ENCODE peak calls at places on chromosomes 16 and 17, in seven cellular contexts. L is GM23248, T is IMR-90, H is H1, C is GM12878, M is HCT116, I is mammary epithelial cell. B is an unnamed sample.

GRCh38 chr17:77332981-77333685 is 192.4 kb downstream of the SEC14L1 start:
- DNase-seq in L (peak), T (peak), H (no peak), C (no peak), M (no peak), I (peak), B (peak)

GRCh38 chr16:57235128-57236092 is 9.6 kb upstream of the ARL2BP start:
- DNase-seq in L (peak), T (peak), H (no peak), C (no peak), M (no peak), I (no peak), B (no peak)

GRCh38 chr16:66661210-66661560 is 35.4 kb downstream of the CMTM4 start:
- DNase-seq in L (no peak), T (no peak), H (no peak), C (no peak), M (no peak), I (no peak), B (no peak)

GRCh38 chr16:30532285-30533145 is 2.1 kb downstream of the ZNF747 start:
- DNase-seq in L (no peak), T (no peak), H (no peak), C (no peak), M (no peak), I (no peak), B (no peak)

GRCh38 chr16:48948911-48949310 is 332.7 kb downstream of the CBLN1 start:
- DNase-seq in L (no peak), T (no peak), H (no peak), C (no peak), M (no peak), I (no peak), B (no peak)

GRCh38 chr16:1777375-1778199 is 4.7 kb upstream of the MRPS34 start:
- DNase-seq in L (no peak), T (no peak), H (no peak), C (no peak), M (no peak), I (no peak), B (no peak)

GRCh38 chr16:74667215-74667765 is 613 bp upstream of the RFWD3 start:
- DNase-seq in L (peak), T (peak), H (peak), C (no peak), M (no peak), I (peak), B (peak)

GRCh38 chr17:42273474-42274272 is 2.5 kb downstream of the STAT5B start:
- DNase-seq in L (no peak), T (no peak), H (no peak), C (no peak), M (no peak), I (no peak), B (no peak)

GRCh38 chr17:65850486-65850885 is 289.0 kb upstream of the AXIN2 start:
- DNase-seq in L (peak), T (peak), H (no peak), C (peak), M (peak), I (peak), B (no peak)

GRCh38 chr17:27944546-27945332 is 51.6 kb upstream of the LYRM9 start:
- DNase-seq in L (no peak), T (no peak), H (no peak), C (peak), M (no peak), I (peak), B (no peak)

GRCh38 chr17:19380551-19381284 is 2.4 kb downstream of the MAPK7 start:
- DNase-seq in L (no peak), T (no peak), H (no peak), C (no peak), M (no peak), I (no peak), B (no peak)

GRCh38 chr16:87709677-87710076 is 56.1 kb downstream of the KLHDC4 start:
- DNase-seq in L (no peak), T (no peak), H (no peak), C (no peak), M (no peak), I (no peak), B (no peak)

GRCh38 chr16:64977211-64977920 is 144.5 kb downstream of the CDH11 start:
- DNase-seq in L (peak), T (no peak), H (no peak), C (no peak), M (no peak), I (no peak), B (no peak)

GRCh38 chr16:83533193-83533592 is 274.6 kb upstream of the HSBP1 start:
- DNase-seq in L (peak), T (peak), H (no peak), C (no peak), M (no peak), I (peak), B (no peak)

GRCh38 chr17:32102172-32102571 is 40.1 kb upstream of the RHOT1 start:
- DNase-seq in L (no peak), T (no peak), H (peak), C (no peak), M (no peak), I (no peak), B (no peak)

GRCh38 chr16:6189216-6189615 is 1091.6 kb upstream of the EEF2KMT start:
- DNase-seq in L (no peak), T (no peak), H (no peak), C (no peak), M (no peak), I (no peak), B (no peak)

GRCh38 chr16:47461598-47462266 is 601 bp downstream of the PHKB start:
- DNase-seq in L (peak), T (peak), H (no peak), C (no peak), M (peak), I (peak), B (peak)

GRCh38 chr16:83501481-83501880 is 306.3 kb upstream of the HSBP1 start:
- DNase-seq in L (no peak), T (no peak), H (no peak), C (no peak), M (no peak), I (no peak), B (no peak)

GRCh38 chr16:12025926-12026325 is 49.4 kb downstream of the SNX29 start:
- DNase-seq in L (no peak), T (no peak), H (no peak), C (no peak), M (no peak), I (no peak), B (no peak)

GRCh38 chr16:11135167-11135973 is 120.6 kb downstream of the SOCS1 start:
- DNase-seq in L (peak), T (peak), H (no peak), C (no peak), M (no peak), I (peak), B (no peak)

GRCh38 chr17:64024781-64025731 is 4.6 kb upstream of the ICAM2 start:
- DNase-seq in L (peak), T (peak), H (no peak), C (no peak), M (no peak), I (no peak), B (peak)

GRCh38 chr17:39709998-39710964 is 10.4 kb downstream of the ERBB2 start:
- DNase-seq in L (no peak), T (no peak), H (no peak), C (no peak), M (no peak), I (no peak), B (no peak)

GRCh38 chr17:1718362-1719165 is 5.9 kb upstream of the WDR81 start:
- DNase-seq in L (no peak), T (no peak), H (no peak), C (no peak), M (no peak), I (no peak), B (no peak)

GRCh38 chr17:67027031-67027628 is 17.2 kb upstream of the CACNG1 start:
- DNase-seq in L (peak), T (peak), H (no peak), C (no peak), M (no peak), I (no peak), B (no peak)

GRCh38 chr16:84022641-84023040 is 20.0 kb downstream of the SLC38A8 start:
- DNase-seq in L (no peak), T (no peak), H (no peak), C (no peak), M (no peak), I (no peak), B (no peak)

GRCh38 chr16:5008311-5008731 is 25.4 kb downstream of the NAGPA start:
- DNase-seq in L (no peak), T (no peak), H (no peak), C (no peak), M (no peak), I (no peak), B (no peak)

GRCh38 chr17:3002538-3003301 is 60.7 kb downstream of the OR1D5 start:
- DNase-seq in L (no peak), T (no peak), H (no peak), C (peak), M (no peak), I (no peak), B (peak)

GRCh38 chr17:72011561-72011960 is 109.3 kb upstream of the SOX9 start:
- DNase-seq in L (peak), T (no peak), H (no peak), C (no peak), M (no peak), I (peak), B (no peak)

GRCh38 chr17:69961488-69962145 is 113.4 kb upstream of the KCNJ16 start:
- DNase-seq in L (no peak), T (peak), H (peak), C (no peak), M (no peak), I (no peak), B (no peak)

GRCh38 chr17:17590141-17590735 is 1.3 kb downstream of the PEMT start:
- DNase-seq in L (no peak), T (no peak), H (no peak), C (no peak), M (no peak), I (no peak), B (no peak)

GRCh38 chr17:17590883-17591407 is 563 bp downstream of the PEMT start:
- DNase-seq in L (peak), T (no peak), H (no peak), C (no peak), M (no peak), I (no peak), B (no peak)

GRCh38 chr17:17591408-17592265 is at the start of gene PEMT:
- DNase-seq in L (peak), T (peak), H (peak), C (peak), M (peak), I (peak), B (peak)

GRCh38 chr17:17595755-17596154 is 4.2 kb upstream of the PEMT start:
- DNase-seq in L (no peak), T (no peak), H (no peak), C (no peak), M (no peak), I (no peak), B (no peak)

GRCh38 chr17:17593222-17593620 is 1.7 kb upstream of the PEMT start:
- DNase-seq in L (no peak), T (no peak), H (no peak), C (no peak), M (no peak), I (no peak), B (no peak)
- H3K9ac ChIP-seq in L (peak), T (no peak), H (no peak), C (no peak), M (peak), I (no peak), B (no peak)

GRCh38 chr16:27401768-27402568 is at the start of gene IL21R:
- DNase-seq in L (peak), T (peak), H (no peak), C (peak), M (no peak), I (no peak), B (peak)

GRCh38 chr16:27402569-27402963 is 592 bp downstream of the IL21R start:
- DNase-seq in L (no peak), T (no peak), H (no peak), C (no peak), M (no peak), I (no peak), B (no peak)

GRCh38 chr16:27404163-27404823 is 2.3 kb downstream of the IL21R start:
- DNase-seq in L (no peak), T (no peak), H (no peak), C (no peak), M (no peak), I (no peak), B (no peak)

GRCh38 chr16:27403601-27403992 is 1.6 kb downstream of the IL21R start:
- DNase-seq in L (no peak), T (no peak), H (no peak), C (no peak), M (no peak), I (no peak), B (no peak)

GRCh38 chr16:27402964-27403600 is 1.1 kb downstream of the IL21R start:
- DNase-seq in L (no peak), T (no peak), H (no peak), C (no peak), M (no peak), I (no peak), B (no peak)
- H3K9ac ChIP-seq in L (no peak), T (no peak), H (no peak), C (peak), M (no peak), I (no peak), B (no peak)

DNA sequence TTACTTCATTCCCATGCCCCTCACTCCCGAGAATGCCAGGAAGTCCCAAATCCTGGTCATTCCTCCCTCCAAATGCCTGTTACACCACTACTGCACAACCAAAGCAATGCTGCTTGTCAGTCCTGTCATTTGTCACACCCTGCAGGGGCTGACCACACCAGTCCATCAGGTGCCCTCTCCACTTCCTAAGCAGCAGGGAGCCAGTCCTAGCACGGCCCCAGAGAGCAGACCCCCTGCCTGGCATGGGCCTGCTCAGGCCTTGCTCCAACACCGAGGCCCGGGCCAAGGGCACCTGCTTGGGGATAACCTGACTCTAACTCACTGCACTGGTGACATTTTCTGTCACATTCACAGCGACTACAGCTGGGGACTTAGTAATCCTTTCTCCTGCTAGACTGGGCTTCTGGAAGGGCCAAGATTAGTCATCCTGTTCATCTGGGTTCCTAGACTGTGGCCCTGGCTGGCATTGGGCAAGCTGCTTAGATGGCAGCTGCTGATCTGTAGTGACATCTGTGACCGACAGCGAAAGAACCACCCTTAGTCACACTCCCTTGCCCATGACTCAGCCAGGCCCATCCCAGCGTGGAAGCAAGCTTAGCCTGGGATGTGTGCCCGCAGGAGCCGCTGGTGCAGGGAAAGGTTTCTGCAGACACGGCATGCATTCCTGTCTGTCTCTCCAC is 5.4 kb downstream of the ALYREF start:
- DNase-seq in L (peak), T (no peak), H (no peak), C (no peak), M (no peak), I (no peak), B (no peak)
- H3K9ac ChIP-seq in L (no peak), T (no peak), H (no peak), C (no peak), M (no peak), I (no peak), B (no peak)

GRCh38 chr17:7838291-7839075 is 4.5 kb downstream of the KDM6B start:
- DNase-seq in L (peak), T (peak), H (no peak), C (no peak), M (no peak), I (no peak), B (peak)
- H3K9ac ChIP-seq in L (peak), T (peak), H (no peak), C (no peak), M (peak), I (no peak), B (peak)

GRCh38 chr17:80125656-80126448 is 21.1 kb downstream of the EIF4A3 start:
- DNase-seq in L (peak), T (peak), H (no peak), C (no peak), M (no peak), I (no peak), B (no peak)

GRCh38 chr17:80123791-80124190 is 22.4 kb downstream of the GAA start:
- DNase-seq in L (peak), T (peak), H (no peak), C (no peak), M (no peak), I (peak), B (no peak)

GRCh38 chr17:80126449-80126715 is 20.5 kb downstream of the EIF4A3 start:
- DNase-seq in L (no peak), T (no peak), H (no peak), C (no peak), M (no peak), I (no peak), B (no peak)

GRCh38 chr17:80122926-80123505 is 21.6 kb downstream of the GAA start:
- DNase-seq in L (no peak), T (no peak), H (no peak), C (no peak), M (no peak), I (no peak), B (no peak)

GRCh38 chr17:80124351-80124981 is 22.5 kb downstream of the EIF4A3 start:
- DNase-seq in L (peak), T (peak), H (peak), C (no peak), M (peak), I (peak), B (no peak)
- H3K9ac ChIP-seq in L (no peak), T (no peak), H (peak), C (no peak), M (no peak), I (peak), B (no peak)

GRCh38 chr16:81319221-81319912 is 4.6 kb downstream of the GAN start:
- DNase-seq in L (peak), T (peak), H (no peak), C (no peak), M (no peak), I (no peak), B (no peak)
- H3K9ac ChIP-seq in L (peak), T (peak), H (no peak), C (no peak), M (no peak), I (no peak), B (no peak)

GRCh38 chr17:34645636-34646035 is 66.3 kb downstream of the TMEM132E start:
- DNase-seq in L (no peak), T (no peak), H (no peak), C (no peak), M (no peak), I (no peak), B (no peak)

GRCh38 chr17:34639706-34640425 is 60.5 kb downstream of the TMEM132E start:
- DNase-seq in L (no peak), T (no peak), H (no peak), C (no peak), M (no peak), I (no peak), B (no peak)

GRCh38 chr17:34647511-34647910 is 68.1 kb downstream of the TMEM132E start:
- DNase-seq in L (no peak), T (no peak), H (no peak), C (no peak), M (no peak), I (no peak), B (no peak)

GRCh38 chr17:34641368-34641767 is 62.0 kb downstream of the TMEM132E start:
- DNase-seq in L (no peak), T (no peak), H (no peak), C (no peak), M (no peak), I (no peak), B (no peak)

DNA sequence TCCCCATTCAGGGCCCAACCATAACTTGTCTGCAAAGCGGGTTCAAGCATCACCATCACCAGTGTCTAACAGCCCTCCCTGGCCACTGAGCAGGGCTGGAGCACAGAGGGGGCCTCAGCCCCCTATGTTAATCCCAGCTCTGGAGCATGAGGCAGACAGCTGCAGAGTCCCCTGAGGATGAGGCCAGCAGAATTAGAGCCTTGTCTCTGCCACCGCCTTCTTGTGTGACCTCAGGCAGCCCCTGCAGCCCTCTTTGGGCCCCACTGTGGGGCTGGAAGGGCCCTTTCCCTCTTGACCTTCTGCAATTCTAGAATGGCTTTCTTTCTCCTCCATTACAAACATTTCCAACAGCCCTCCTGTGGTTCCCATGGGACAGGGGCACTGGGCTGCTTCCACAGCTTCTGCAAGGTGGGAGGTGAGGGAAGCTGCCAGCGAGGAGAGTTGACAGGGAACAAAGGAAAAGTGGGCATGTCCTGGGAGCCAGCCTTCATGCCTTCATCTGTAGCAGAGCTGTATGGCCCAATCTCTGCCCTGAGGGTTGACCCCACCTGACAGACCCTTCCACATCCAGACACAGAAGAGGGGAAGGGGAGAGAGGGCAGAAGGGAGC is 65.7 kb downstream of the TMEM132E start:
- DNase-seq in L (no peak), T (no peak), H (no peak), C (no peak), M (no peak), I (no peak), B (no peak)
- H3K9ac ChIP-seq in L (no peak), T (no peak), H (no peak), C (no peak), M (no peak), I (no peak), B (no peak)

GRCh38 chr17:6927290-6927844 is 68.5 kb upstream of the ALOX12 start:
- DNase-seq in L (peak), T (peak), H (no peak), C (no peak), M (no peak), I (peak), B (no peak)
- H3K9ac ChIP-seq in L (peak), T (peak), H (no peak), C (no peak), M (no peak), I (no peak), B (no peak)

B was measured in colonic mucosa.